ENCODE peak calls at places on chromosomes 16 and 17, in four cellular contexts. X, R, U and O are unnamed samples.
A peak's percentile ranks its signal among the peaks of the same experiment; 100 is the strongest.

GRCh38 chr16:75070055-75070841 is 46.3 kb downstream of the LDHD start:
- DNase-seq in X (peak; percentile 35), R (no peak), U (peak; percentile 98), O (no peak)

GRCh38 chr17:64326420-64327054 is 63.5 kb upstream of the TEX2 start:
- DNase-seq in X (peak; percentile 38), R (no peak), U (peak; percentile 63), O (no peak)

GRCh38 chr16:48479319-48479718 is 94.1 kb upstream of the SIAH1 start:
- DNase-seq in X (no peak), R (no peak), U (no peak), O (no peak)

GRCh38 chr16:66399930-66400329 is 27.2 kb upstream of the BEAN1 start:
- DNase-seq in X (no peak), R (no peak), U (no peak), O (no peak)

GRCh38 chr17:40422990-40423611 is 5.4 kb upstream of the TOP2A start:
- DNase-seq in X (peak; percentile 64), R (peak; percentile 55), U (no peak), O (no peak)

GRCh38 chr16:7340938-7341337 is 8.3 kb downstream of the RBFOX1 start:
- DNase-seq in X (no peak), R (no peak), U (no peak), O (no peak)

GRCh38 chr16:85632709-85633437 is 19.8 kb downstream of the GSE1 start:
- DNase-seq in X (no peak), R (no peak), U (no peak), O (no peak)

GRCh38 chr17:3911271-3912053 is 4.8 kb downstream of the P2RX1 start:
- DNase-seq in X (no peak), R (no peak), U (no peak), O (peak; percentile 89)

GRCh38 chr17:9918804-9919352 is 13.8 kb upstream of the RCVRN start:
- DNase-seq in X (no peak), R (no peak), U (no peak), O (no peak)

GRCh38 chr17:61766520-61766919 is 96.8 kb downstream of the BRIP1 start:
- DNase-seq in X (no peak), R (no peak), U (no peak), O (no peak)

GRCh38 chr16:89331371-89332109 is 114.0 kb downstream of the ZNF778 start:
- DNase-seq in X (no peak), R (no peak), U (no peak), O (no peak)

GRCh38 chr16:23496826-23497542 is 13.3 kb downstream of the GGA2 start:
- DNase-seq in X (no peak), R (no peak), U (no peak), O (no peak)

GRCh38 chr16:23497543-23497868 is 12.8 kb downstream of the GGA2 start:
- DNase-seq in X (no peak), R (no peak), U (no peak), O (no peak)

GRCh38 chr16:23494188-23494587 is 16.1 kb downstream of the GGA2 start:
- DNase-seq in X (no peak), R (no peak), U (no peak), O (no peak)

GRCh38 chr16:23486480-23486879 is 23.8 kb downstream of the GGA2 start:
- DNase-seq in X (no peak), R (no peak), U (no peak), O (no peak)

DNA sequence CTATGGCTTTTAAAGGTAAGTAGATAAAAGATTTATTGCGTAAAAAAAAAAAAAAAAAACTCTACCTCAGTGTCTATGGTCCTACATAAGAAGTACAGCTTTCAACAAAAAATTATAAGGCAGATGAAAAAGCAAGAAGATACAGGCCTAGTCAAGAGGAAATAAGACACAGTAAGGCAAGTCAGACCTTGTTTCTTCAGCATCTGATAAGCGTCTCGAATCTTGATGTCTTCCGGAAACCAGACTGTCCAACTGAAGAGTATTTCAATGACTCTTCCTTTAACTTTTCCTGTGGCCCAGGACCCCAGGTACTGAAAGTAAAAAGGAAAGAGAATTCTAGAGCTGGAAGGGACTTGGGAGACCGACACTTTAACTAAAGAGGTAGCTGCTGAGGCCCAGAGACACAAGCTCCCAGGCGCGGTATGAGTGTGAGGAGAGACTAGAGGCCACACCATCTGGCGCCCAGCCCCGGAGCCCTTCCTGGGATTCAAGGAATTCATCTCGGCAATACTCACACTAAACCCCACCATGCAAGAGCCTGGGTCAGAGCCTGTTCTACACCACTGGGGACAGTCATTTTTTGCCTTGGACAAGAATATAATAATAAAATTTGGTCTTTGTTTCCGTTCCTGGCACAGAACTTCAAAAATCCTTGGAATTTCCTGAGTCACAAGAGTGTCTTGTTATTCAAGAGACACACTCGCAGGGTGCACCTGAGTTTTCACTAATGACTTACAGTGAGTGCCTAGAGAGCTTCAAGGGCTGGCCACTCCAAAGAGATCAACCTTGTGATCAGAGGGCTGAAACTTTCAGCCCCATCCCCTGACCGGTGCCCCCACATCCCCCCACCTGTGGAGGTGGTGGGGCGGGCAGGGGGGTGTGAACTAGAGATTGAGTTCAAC is 18.6 kb downstream of the GGA2 start:
- DNase-seq in X (no peak), R (no peak), U (no peak), O (no peak)
- TF ChIP-seq MAX in X (no peak), R (no peak), U (no peak), O (no peak)

GRCh38 chr17:26962255-26963162 is 331.4 kb upstream of the WSB1 start:
- DNase-seq in X (no peak), R (peak; percentile 1), U (no peak), O (no peak)

GRCh38 chr17:26963163-26963503 is 330.8 kb upstream of the WSB1 start:
- DNase-seq in X (no peak), R (no peak), U (no peak), O (no peak)
- TF ChIP-seq CHD4 in X (no peak), R (no peak), U (no peak), O (no peak)

DNA sequence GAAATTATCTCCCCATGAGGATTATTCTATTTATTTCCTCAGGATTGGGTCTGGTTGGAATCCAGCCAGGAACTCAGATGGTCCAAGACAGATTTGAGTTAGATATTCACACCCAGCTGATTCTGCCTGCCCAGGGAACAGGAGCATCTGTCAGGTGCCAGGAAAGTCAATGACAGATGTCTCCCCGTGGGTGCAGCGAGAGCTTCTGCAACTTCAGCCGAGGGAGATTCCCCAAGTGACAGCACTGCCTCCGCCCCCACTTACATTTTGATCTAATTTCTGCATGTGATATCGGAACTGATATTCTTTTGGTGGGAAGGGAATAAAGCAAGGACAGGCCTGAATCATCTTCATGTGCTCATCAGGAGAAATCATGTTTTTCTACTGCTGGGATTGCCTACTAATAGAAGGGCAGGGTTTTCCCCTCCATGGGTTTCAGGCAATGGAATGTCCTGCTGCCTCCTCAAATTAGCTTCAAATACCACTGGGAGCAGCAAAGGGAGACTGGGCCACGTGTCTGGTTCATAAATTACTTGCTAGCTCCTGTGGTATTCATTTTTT is 15.7 kb upstream of the DHX8 start:
- DNase-seq in X (no peak), R (no peak), U (no peak), O (no peak)
- TF ChIP-seq MAX in X (no peak), R (no peak), U (no peak), O (no peak)

DNA sequence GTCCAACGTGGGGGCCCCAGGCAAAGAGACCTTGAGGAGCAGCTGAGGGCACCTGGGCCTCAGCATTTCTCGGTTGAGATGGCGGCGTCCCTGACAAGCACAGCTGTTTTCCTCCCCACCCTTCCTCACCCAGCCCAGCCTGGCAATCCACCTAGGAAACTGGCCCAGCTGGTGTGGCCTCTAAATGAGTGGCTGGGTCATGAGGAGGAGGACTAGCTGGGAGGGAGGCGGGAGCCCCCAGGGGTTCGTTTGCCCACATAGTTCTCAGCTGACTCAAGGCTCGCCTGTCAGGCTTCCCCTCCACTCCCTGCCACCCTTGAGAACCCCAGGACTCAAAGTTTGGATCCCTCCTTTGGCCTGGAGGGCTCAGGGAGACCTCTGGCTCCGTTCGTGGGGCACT is 5.9 kb downstream of the RNF222 start:
- DNase-seq in X (no peak), R (no peak), U (no peak), O (no peak)
- TF ChIP-seq CHD4 in X (no peak), R (no peak), U (no peak), O (no peak)

DNA sequence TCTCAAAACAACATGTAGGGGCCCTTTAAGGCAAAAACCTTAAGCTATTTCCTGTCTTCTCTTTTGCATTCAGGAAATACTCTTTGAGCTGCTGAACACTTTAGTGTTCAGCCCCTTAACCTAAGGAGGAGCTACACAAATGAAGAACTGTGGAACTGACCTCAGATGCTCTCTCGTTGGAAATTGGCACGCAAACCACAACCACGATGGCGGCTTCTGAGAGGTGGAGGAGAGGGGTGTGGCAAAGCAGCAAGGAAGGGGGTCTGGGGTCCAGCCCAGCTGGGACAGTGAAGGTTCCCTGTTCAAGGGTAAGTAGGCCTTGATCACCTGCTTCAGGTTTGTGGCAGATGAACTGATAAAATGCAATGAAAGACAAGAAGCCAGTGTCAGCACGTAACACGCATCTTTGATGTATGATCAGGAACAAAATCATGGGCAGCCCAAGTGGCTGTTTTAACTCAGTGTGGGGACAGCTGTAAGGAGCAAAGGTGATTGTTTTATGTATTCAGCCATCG is 291.6 kb upstream of the TNRC6C start:
- DNase-seq in X (no peak), R (no peak), U (no peak), O (no peak)
- TF ChIP-seq MAX in X (no peak), R (no peak), U (no peak), O (no peak)

DNA sequence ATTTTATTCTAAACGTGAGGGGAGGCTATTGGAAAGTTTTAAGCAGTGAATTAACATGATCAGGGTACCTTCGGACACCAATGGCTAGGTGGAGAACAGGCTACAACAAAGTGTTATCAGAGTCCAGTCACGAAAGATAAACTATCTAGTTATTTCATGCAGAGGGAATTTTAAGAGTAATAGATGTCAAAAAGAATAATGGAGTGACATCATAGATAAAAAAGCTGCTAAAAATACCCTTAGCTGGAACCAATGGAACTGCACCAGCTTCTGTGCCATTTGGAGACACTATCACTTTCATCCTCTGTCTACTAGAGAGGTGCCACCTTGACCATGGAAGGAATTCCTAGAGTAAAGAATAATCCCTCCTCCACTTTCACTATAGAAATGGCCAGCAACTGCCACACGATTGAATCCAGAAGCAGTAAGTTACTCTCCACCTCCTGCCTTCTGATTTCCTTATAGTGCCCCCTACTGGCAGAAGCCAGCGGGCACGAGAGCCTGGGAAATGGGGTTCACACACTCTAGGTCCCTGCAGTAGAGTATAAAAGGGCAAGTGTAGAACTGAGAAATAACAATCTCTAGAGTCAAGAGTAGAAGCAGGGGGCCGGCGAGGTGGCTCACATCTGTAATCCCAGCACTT is 2.8 kb upstream of the ALDH3A2 start:
- DNase-seq in X (peak; percentile 61), R (peak; percentile 32), U (peak; percentile 29), O (no peak)
- TF ChIP-seq CHD4 in X (no peak), R (no peak), U (peak; percentile 43), O (no peak)

GRCh38 chr17:55762086-55762858 is 11.4 kb downstream of the PCTP start:
- DNase-seq in X (no peak), R (no peak), U (peak; percentile 84), O (no peak)

GRCh38 chr17:55765472-55765871 is 14.6 kb downstream of the PCTP start:
- DNase-seq in X (no peak), R (no peak), U (no peak), O (no peak)

GRCh38 chr17:55764610-55765009 is 13.8 kb downstream of the PCTP start:
- DNase-seq in X (no peak), R (no peak), U (no peak), O (no peak)

GRCh38 chr17:55760643-55761355 is 9.9 kb downstream of the PCTP start:
- DNase-seq in X (no peak), R (no peak), U (no peak), O (no peak)

DNA sequence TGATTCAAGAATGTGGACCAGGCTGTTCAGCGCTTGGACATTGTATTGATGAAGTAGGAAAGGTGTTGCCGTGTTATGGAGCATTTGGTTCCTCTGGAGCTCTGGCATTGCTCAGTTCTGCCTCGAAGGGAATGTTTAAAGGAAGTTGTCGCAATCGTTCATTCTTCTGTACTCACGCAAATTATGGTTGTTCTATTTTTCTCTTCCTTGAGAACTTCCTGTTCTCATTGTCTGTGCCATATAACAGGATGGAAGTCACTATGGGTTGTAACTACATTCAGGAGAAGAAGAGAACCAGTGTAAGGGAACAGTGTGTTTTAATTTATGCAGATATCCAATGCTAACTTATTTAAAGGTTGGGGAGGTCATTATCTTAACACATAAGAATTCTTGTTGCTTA is 13.0 kb downstream of the PCTP start:
- DNase-seq in X (no peak), R (no peak), U (no peak), O (no peak)
- TF ChIP-seq MAX in X (no peak), R (no peak), U (no peak), O (no peak)